ENCODE peak calls at places on chromosome 7, in ten cellular contexts. One of them, this sample, is unnamed.

GRCh38 chr7:2431260-2431867 is 28.0 kb downstream of the CHST12 start:
- DNase-seq in H1: peak; percentile 51
- DNase-seq in A549: peak; percentile 20
- DNase-seq in ovary: no peak
- DNase-seq in psoas muscle: no peak
- DNase-seq in sigmoid colon: no peak
- DNase-seq in Panc1: no peak
- DNase-seq in SK-N-SH: peak; percentile 57
- DNase-seq in heart right ventricle: no peak
- DNase-seq in thoracic aorta: no peak
- DNase-seq in this sample: no peak

GRCh38 chr7:37916673-37917660 is at the start of gene SFRP4:
- DNase-seq in A549: peak; percentile 84
- DNase-seq in ovary: peak; percentile 90
- DNase-seq in psoas muscle: peak; percentile 80
- DNase-seq in thoracic aorta: no peak
- DNase-seq in Panc1: peak; percentile 51
- DNase-seq in sigmoid colon: peak; percentile 82
- DNase-seq in SK-N-SH: peak; percentile 77
- DNase-seq in H1: no peak
- DNase-seq in heart right ventricle: peak; percentile 61
- DNase-seq in this sample: peak; percentile 65

GRCh38 chr7:12127490-12127889 is 83.6 kb upstream of the TMEM106B start:
- DNase-seq in A549: peak; percentile 41
- DNase-seq in Panc1: no peak
- DNase-seq in H1: no peak
- DNase-seq in thoracic aorta: no peak
- DNase-seq in ovary: no peak
- DNase-seq in SK-N-SH: no peak
- DNase-seq in psoas muscle: no peak
- DNase-seq in heart right ventricle: no peak
- DNase-seq in sigmoid colon: no peak
- DNase-seq in this sample: no peak

GRCh38 chr7:26399309-26399610 is 107.6 kb downstream of the SNX10 start:
- DNase-seq in heart right ventricle: no peak
- DNase-seq in SK-N-SH: peak; percentile 83
- DNase-seq in thoracic aorta: no peak
- DNase-seq in H1: no peak
- DNase-seq in A549: peak; percentile 48
- DNase-seq in psoas muscle: peak; percentile 25
- DNase-seq in sigmoid colon: no peak
- DNase-seq in Panc1: no peak
- DNase-seq in ovary: peak; percentile 33
- DNase-seq in this sample: peak; percentile 63

GRCh38 chr7:117072620-117073118 is 119.4 kb downstream of the ST7 start:
- DNase-seq in thoracic aorta: peak; percentile 52
- DNase-seq in Panc1: no peak
- DNase-seq in A549: no peak
- DNase-seq in psoas muscle: peak; percentile 51
- DNase-seq in ovary: no peak
- DNase-seq in SK-N-SH: peak; percentile 56
- DNase-seq in heart right ventricle: peak; percentile 72
- DNase-seq in H1: no peak
- DNase-seq in sigmoid colon: peak; percentile 71
- DNase-seq in this sample: peak; percentile 74

GRCh38 chr7:69651101-69651590 is 52.9 kb downstream of the AUTS2 start:
- DNase-seq in H1: no peak
- DNase-seq in thoracic aorta: no peak
- DNase-seq in heart right ventricle: no peak
- DNase-seq in psoas muscle: no peak
- DNase-seq in A549: no peak
- DNase-seq in SK-N-SH: no peak
- DNase-seq in Panc1: no peak
- DNase-seq in ovary: no peak
- DNase-seq in sigmoid colon: no peak
- DNase-seq in this sample: no peak

GRCh38 chr7:85292908-85293576 is 106.2 kb upstream of the SEMA3D start:
- DNase-seq in Panc1: no peak
- DNase-seq in heart right ventricle: no peak
- DNase-seq in psoas muscle: no peak
- DNase-seq in thoracic aorta: no peak
- DNase-seq in ovary: no peak
- DNase-seq in H1: no peak
- DNase-seq in sigmoid colon: no peak
- DNase-seq in A549: no peak
- DNase-seq in SK-N-SH: no peak
- DNase-seq in this sample: no peak

GRCh38 chr7:131355917-131356777 is 28.5 kb downstream of the MKLN1 start:
- DNase-seq in A549: peak; percentile 42
- DNase-seq in SK-N-SH: no peak
- DNase-seq in H1: no peak
- DNase-seq in thoracic aorta: no peak
- DNase-seq in Panc1: no peak
- DNase-seq in ovary: no peak
- DNase-seq in sigmoid colon: no peak
- DNase-seq in heart right ventricle: peak; percentile 32
- DNase-seq in psoas muscle: no peak
- DNase-seq in this sample: no peak

GRCh38 chr7:88317422-88317821 is 10.7 kb upstream of the STEAP4 start:
- DNase-seq in psoas muscle: no peak
- DNase-seq in sigmoid colon: no peak
- DNase-seq in H1: no peak
- DNase-seq in heart right ventricle: no peak
- DNase-seq in SK-N-SH: no peak
- DNase-seq in ovary: no peak
- DNase-seq in Panc1: no peak
- DNase-seq in thoracic aorta: no peak
- DNase-seq in A549: no peak
- DNase-seq in this sample: no peak

GRCh38 chr7:158588085-158588877 is 658 bp upstream of the PTPRN2 start:
- DNase-seq in H1: no peak
- DNase-seq in Panc1: no peak
- DNase-seq in A549: no peak
- DNase-seq in heart right ventricle: no peak
- DNase-seq in psoas muscle: no peak
- DNase-seq in thoracic aorta: no peak
- DNase-seq in sigmoid colon: peak; percentile 57
- DNase-seq in SK-N-SH: no peak
- DNase-seq in ovary: peak; percentile 39
- DNase-seq in this sample: no peak

GRCh38 chr7:129684777-129685176 is 73.3 kb downstream of the NRF1 start:
- DNase-seq in Panc1: no peak
- DNase-seq in SK-N-SH: no peak
- DNase-seq in heart right ventricle: no peak
- DNase-seq in ovary: no peak
- DNase-seq in thoracic aorta: no peak
- DNase-seq in psoas muscle: no peak
- DNase-seq in A549: no peak
- DNase-seq in sigmoid colon: no peak
- DNase-seq in H1: no peak
- DNase-seq in this sample: no peak

GRCh38 chr7:24978837-24979469 is 1.0 kb downstream of the OSBPL3 start:
- DNase-seq in sigmoid colon: peak; percentile 67
- DNase-seq in ovary: peak; percentile 26
- DNase-seq in heart right ventricle: no peak
- DNase-seq in A549: no peak
- DNase-seq in thoracic aorta: no peak
- DNase-seq in psoas muscle: no peak
- DNase-seq in SK-N-SH: no peak
- DNase-seq in Panc1: no peak
- DNase-seq in H1: no peak
- DNase-seq in this sample: no peak

GRCh38 chr7:103065666-103066065 is 8.9 kb downstream of the FBXL13 start:
- DNase-seq in SK-N-SH: peak; percentile 65
- DNase-seq in Panc1: no peak
- DNase-seq in ovary: no peak
- DNase-seq in H1: no peak
- DNase-seq in thoracic aorta: no peak
- DNase-seq in psoas muscle: peak; percentile 30
- DNase-seq in A549: peak; percentile 48
- DNase-seq in heart right ventricle: no peak
- DNase-seq in sigmoid colon: no peak
- DNase-seq in this sample: no peak

GRCh38 chr7:66353547-66353946 is 148.4 kb downstream of the TPST1 start:
- DNase-seq in SK-N-SH: no peak
- DNase-seq in ovary: no peak
- DNase-seq in thoracic aorta: no peak
- DNase-seq in sigmoid colon: no peak
- DNase-seq in Panc1: no peak
- DNase-seq in heart right ventricle: no peak
- DNase-seq in A549: no peak
- DNase-seq in H1: no peak
- DNase-seq in psoas muscle: no peak
- DNase-seq in this sample: no peak

GRCh38 chr7:158863611-158864506 is 7.5 kb downstream of the DYNC2I1 start:
- DNase-seq in SK-N-SH: peak; percentile 84
- DNase-seq in psoas muscle: peak; percentile 76
- DNase-seq in sigmoid colon: peak; percentile 91
- DNase-seq in ovary: peak; percentile 76
- DNase-seq in H1: no peak
- DNase-seq in A549: peak; percentile 73
- DNase-seq in Panc1: no peak
- DNase-seq in thoracic aorta: peak; percentile 62
- DNase-seq in heart right ventricle: peak; percentile 84
- DNase-seq in this sample: peak; percentile 80

GRCh38 chr7:44880317-44881018 is 4.9 kb downstream of the PURB start:
- DNase-seq in ovary: no peak
- DNase-seq in thoracic aorta: no peak
- DNase-seq in SK-N-SH: no peak
- DNase-seq in heart right ventricle: no peak
- DNase-seq in Panc1: no peak
- DNase-seq in sigmoid colon: no peak
- DNase-seq in H1: no peak
- DNase-seq in psoas muscle: no peak
- DNase-seq in A549: no peak
- DNase-seq in this sample: no peak

GRCh38 chr7:108287857-108288256 is 157.7 kb upstream of the LAMB4 start:
- DNase-seq in A549: no peak
- DNase-seq in Panc1: no peak
- DNase-seq in SK-N-SH: no peak
- DNase-seq in psoas muscle: no peak
- DNase-seq in H1: no peak
- DNase-seq in ovary: no peak
- DNase-seq in heart right ventricle: no peak
- DNase-seq in thoracic aorta: no peak
- DNase-seq in sigmoid colon: no peak
- DNase-seq in this sample: no peak

GRCh38 chr7:2175091-2175490 is 57.7 kb downstream of the MAD1L1 start:
- DNase-seq in H1: no peak
- DNase-seq in Panc1: no peak
- DNase-seq in SK-N-SH: no peak
- DNase-seq in sigmoid colon: no peak
- DNase-seq in psoas muscle: no peak
- DNase-seq in ovary: no peak
- DNase-seq in heart right ventricle: no peak
- DNase-seq in A549: no peak
- DNase-seq in thoracic aorta: no peak
- DNase-seq in this sample: no peak

GRCh38 chr7:47542051-47542450 is 39.9 kb downstream of the TNS3 start:
- DNase-seq in sigmoid colon: no peak
- DNase-seq in heart right ventricle: no peak
- DNase-seq in thoracic aorta: no peak
- DNase-seq in ovary: no peak
- DNase-seq in SK-N-SH: no peak
- DNase-seq in Panc1: no peak
- DNase-seq in A549: no peak
- DNase-seq in psoas muscle: no peak
- DNase-seq in H1: no peak
- DNase-seq in this sample: no peak
- H3K4me1 ChIP-seq in sigmoid colon: no peaks in the 10 kb centered on the region
- H3K4me1 ChIP-seq in heart right ventricle: no peaks in the 10 kb centered on the region
- H3K4me1 ChIP-seq in thoracic aorta: peaks cover 11% of the 10 kb centered on the region
- H3K4me1 ChIP-seq in ovary: peaks cover 17% of the 10 kb centered on the region
- H3K4me1 ChIP-seq in SK-N-SH: peaks cover 20% of the 10 kb centered on the region
- H3K4me1 ChIP-seq in Panc1: peaks cover 93% of the 10 kb centered on the region
- H3K4me1 ChIP-seq in A549: peaks cover 97% of the 10 kb centered on the region
- H3K4me1 ChIP-seq in psoas muscle: no peaks in the 10 kb centered on the region
- H3K4me1 ChIP-seq in H1: peaks cover 5% of the 10 kb centered on the region
- H3K4me1 ChIP-seq in this sample: peaks cover 22% of the 10 kb centered on the region

DNA sequence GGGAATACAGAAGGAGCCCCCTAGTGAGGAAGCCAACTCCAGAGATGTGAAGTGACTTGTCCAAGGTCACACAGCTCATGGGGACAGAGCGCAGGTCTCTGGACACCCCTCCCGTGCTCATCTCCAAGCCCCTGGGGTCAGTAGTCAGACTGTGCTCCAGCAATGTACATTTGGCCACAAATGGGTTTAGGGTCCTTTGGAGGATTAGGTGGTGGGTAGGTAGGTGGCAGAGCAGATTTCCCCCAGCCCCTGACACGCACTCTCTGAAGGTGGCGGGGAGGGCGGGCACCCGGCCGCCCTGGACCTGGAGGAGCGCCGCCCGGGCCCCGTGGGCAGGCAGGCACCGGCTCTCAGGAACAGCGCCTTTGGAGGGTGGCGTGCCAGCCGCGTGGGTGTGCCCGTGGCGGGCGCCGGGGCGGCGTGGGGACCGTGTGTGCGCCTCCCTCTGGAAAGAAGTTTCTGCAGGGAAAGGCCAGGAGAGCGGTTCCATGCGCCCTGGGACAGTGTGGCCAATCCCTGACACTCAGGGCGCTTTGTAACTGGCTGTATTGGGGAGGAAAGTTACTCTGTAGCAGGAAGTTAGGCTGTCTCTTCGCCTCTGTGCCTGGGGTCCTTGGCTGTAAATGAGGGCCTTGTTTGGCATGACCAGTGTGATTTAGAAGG is 1.0 kb downstream of the WIPF3 start:
- DNase-seq in H1: no peak
- DNase-seq in psoas muscle: peak; percentile 53
- DNase-seq in SK-N-SH: peak; percentile 55
- DNase-seq in Panc1: no peak
- DNase-seq in thoracic aorta: no peak
- DNase-seq in A549: peak; percentile 47
- DNase-seq in ovary: peak; percentile 69
- DNase-seq in heart right ventricle: peak; percentile 38
- DNase-seq in sigmoid colon: no peak
- DNase-seq in this sample: peak; percentile 86
- TF ChIP-seq CTCF in H1: peak; percentile 21
- TF ChIP-seq CTCF in psoas muscle: peak; percentile 47
- TF ChIP-seq CTCF in SK-N-SH: no peak
- TF ChIP-seq CTCF in Panc1: peak; percentile 59
- TF ChIP-seq CTCF in thoracic aorta: no peak
- TF ChIP-seq CTCF in A549: peak; percentile 38
- TF ChIP-seq CTCF in ovary: no peak
- TF ChIP-seq CTCF in heart right ventricle: no peak
- TF ChIP-seq CTCF in sigmoid colon: peak; percentile 15
- TF ChIP-seq CTCF in this sample: peak; percentile 28

GRCh38 chr7:148523550-148523949 is 67.0 kb upstream of the C7orf33 start:
- DNase-seq in sigmoid colon: no peak
- DNase-seq in ovary: no peak
- DNase-seq in SK-N-SH: no peak
- DNase-seq in heart right ventricle: no peak
- DNase-seq in H1: no peak
- DNase-seq in Panc1: no peak
- DNase-seq in A549: no peak
- DNase-seq in thoracic aorta: no peak
- DNase-seq in psoas muscle: no peak
- DNase-seq in this sample: no peak
- H3K4me1 ChIP-seq in sigmoid colon: no peaks in the 10 kb centered on the region
- H3K4me1 ChIP-seq in ovary: no peaks in the 10 kb centered on the region
- H3K4me1 ChIP-seq in SK-N-SH: no peaks in the 10 kb centered on the region
- H3K4me1 ChIP-seq in heart right ventricle: no peaks in the 10 kb centered on the region
- H3K4me1 ChIP-seq in H1: peaks cover 3% of the 10 kb centered on the region
- H3K4me1 ChIP-seq in Panc1: no peaks in the 10 kb centered on the region
- H3K4me1 ChIP-seq in A549: no peaks in the 10 kb centered on the region
- H3K4me1 ChIP-seq in thoracic aorta: no peaks in the 10 kb centered on the region
- H3K4me1 ChIP-seq in psoas muscle: no peaks in the 10 kb centered on the region
- H3K4me1 ChIP-seq in this sample: no peaks in the 10 kb centered on the region

GRCh38 chr7:155466814-155467675 is 9.1 kb downstream of the EN2 start:
- DNase-seq in SK-N-SH: peak; percentile 87
- DNase-seq in sigmoid colon: no peak
- DNase-seq in H1: no peak
- DNase-seq in ovary: no peak
- DNase-seq in heart right ventricle: no peak
- DNase-seq in A549: no peak
- DNase-seq in Panc1: no peak
- DNase-seq in thoracic aorta: no peak
- DNase-seq in psoas muscle: no peak
- DNase-seq in this sample: no peak
- TF ChIP-seq CTCF in SK-N-SH: peak; percentile 29
- TF ChIP-seq CTCF in sigmoid colon: no peak
- TF ChIP-seq CTCF in H1: peak; percentile 47
- TF ChIP-seq CTCF in ovary: no peak
- TF ChIP-seq CTCF in heart right ventricle: no peak
- TF ChIP-seq CTCF in A549: no peak
- TF ChIP-seq CTCF in Panc1: no peak
- TF ChIP-seq CTCF in thoracic aorta: no peak
- TF ChIP-seq CTCF in psoas muscle: no peak
- TF ChIP-seq CTCF in this sample: no peak

This sample was measured in testis.